ENCODE peak calls at places on chromosome 15, in four cellular contexts. J, X, K and Q are unnamed samples.

GRCh38 chr15:77021803-77022381 is 27.0 kb downstream of the PSTPIP1 start:
- DNase-seq in X (peak; percentile 17), J (peak; percentile 35), K (no peak), Q (no peak)

GRCh38 chr15:35728176-35728938 is 182.4 kb upstream of the DPH6 start:
- DNase-seq in K (peak; percentile 9), X (no peak), J (no peak), Q (no peak)

GRCh38 chr15:89502867-89503595 is 6.6 kb upstream of the RHCG start:
- DNase-seq in J (no peak), X (no peak), K (no peak), Q (no peak)

GRCh38 chr15:62053439-62054085 is 6.7 kb downstream of the VPS13C start:
- DNase-seq in J (no peak), K (no peak), X (no peak), Q (no peak)

GRCh38 chr15:70095387-70096214 is 2.1 kb downstream of the TLE3 start:
- DNase-seq in X (peak; percentile 44), K (peak; percentile 42), J (peak; percentile 88), Q (no peak)

GRCh38 chr15:44719293-44719999 is 8.1 kb downstream of the B2M start:
- DNase-seq in J (no peak), X (no peak), K (no peak), Q (no peak)

GRCh38 chr15:74295800-74296199 is 59.7 kb downstream of the CCDC33 start:
- DNase-seq in K (no peak), X (no peak), J (peak; percentile 68), Q (no peak)

GRCh38 chr15:75920079-75920478 is 16.4 kb downstream of the FBXO22 start:
- DNase-seq in X (no peak), K (peak; percentile 13), J (no peak), Q (no peak)

GRCh38 chr15:70505411-70505919 is 257.9 kb downstream of the UACA start:
- DNase-seq in J (no peak), K (no peak), X (no peak), Q (no peak)

GRCh38 chr15:90931737-90932659 is at the start of gene HDDC3:
- DNase-seq in J (peak; percentile 97), K (peak; percentile 91), X (peak; percentile 94), Q (peak; percentile 36)

GRCh38 chr15:90933310-90933709 is 961 bp upstream of the HDDC3 start:
- DNase-seq in J (no peak), K (no peak), X (no peak), Q (no peak)

GRCh38 chr15:90929709-90930019 is 2.7 kb downstream of the HDDC3 start:
- DNase-seq in X (no peak), J (no peak), K (no peak), Q (no peak)

GRCh38 chr15:90932660-90932991 is 277 bp upstream of the HDDC3 start:
- DNase-seq in J (no peak), K (no peak), X (no peak), Q (no peak)

DNA sequence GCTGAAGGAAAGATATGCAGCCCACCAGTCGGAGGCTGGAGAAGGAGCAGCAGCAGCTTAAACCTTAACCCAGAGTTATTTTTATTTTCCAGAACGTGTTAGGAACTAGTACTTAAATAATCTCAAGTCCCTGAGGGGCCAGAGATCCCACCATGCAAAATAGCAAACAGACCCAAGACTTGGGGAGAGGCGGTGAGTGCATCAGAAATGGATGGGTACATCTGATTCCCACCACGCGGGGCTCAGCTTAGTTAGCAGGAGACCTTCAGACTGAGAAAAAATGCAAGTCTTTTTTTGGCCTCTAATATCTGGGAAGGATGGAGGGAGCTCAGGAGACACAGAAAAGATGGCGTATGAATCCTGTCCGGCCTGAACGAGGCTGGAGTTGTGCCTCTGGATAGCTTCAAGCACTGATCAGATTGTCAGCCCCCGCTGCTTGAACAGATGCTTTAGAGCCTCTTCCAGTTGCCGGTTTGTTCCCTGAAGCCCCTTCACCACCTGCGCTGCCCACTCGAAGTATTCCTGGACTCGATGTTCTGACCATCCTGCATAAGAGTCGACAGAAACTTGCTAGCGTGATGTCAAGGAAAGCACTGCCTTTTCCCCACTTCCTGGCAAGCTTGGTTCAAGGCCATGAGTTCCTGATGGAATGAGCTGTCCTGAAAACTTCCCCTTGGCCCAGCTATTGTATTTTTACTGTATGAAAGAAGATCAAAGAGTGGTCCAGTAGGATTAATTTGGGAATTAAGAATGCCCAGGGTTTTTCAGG is 1.3 kb downstream of the HDDC3 start:
- DNase-seq in J (no peak), X (no peak), K (peak; percentile 39), Q (no peak)
- H3K4me3 ChIP-seq in J (no peak overlapping the region), X (peak overlapping the region; percentile 87), K (no peak overlapping the region), Q (peak overlapping the region; percentile 92)

GRCh38 chr15:29309139-29309538 is 39.5 kb upstream of the NSMCE3 start:
- DNase-seq in K (no peak), J (no peak), X (no peak), Q (no peak)

GRCh38 chr15:29312387-29312786 is 42.8 kb upstream of the NSMCE3 start:
- DNase-seq in K (no peak), X (no peak), J (no peak), Q (no peak)

GRCh38 chr15:29308299-29308698 is 38.7 kb upstream of the NSMCE3 start:
- DNase-seq in K (no peak), J (no peak), X (no peak), Q (no peak)
- H3K4me3 ChIP-seq in K (no peak overlapping the region), J (no peak overlapping the region), X (no peak overlapping the region), Q (no peak overlapping the region)

GRCh38 chr15:50189630-50190029 is 7.6 kb downstream of the SLC27A2 start:
- DNase-seq in K (no peak), X (no peak), J (no peak), Q (no peak)
- H3K4me3 ChIP-seq in K (no peak overlapping the region), X (no peak overlapping the region), J (no peak overlapping the region), Q (no peak overlapping the region)

GRCh38 chr15:58369261-58369699 is 62.5 kb upstream of the LIPC start:
- DNase-seq in K (no peak), X (no peak), J (no peak), Q (no peak)
- H3K4me3 ChIP-seq in K (no peak overlapping the region), X (no peak overlapping the region), J (no peak overlapping the region), Q (no peak overlapping the region)